ENCODE peak calls at places on chromosomes 12 and 14, in five cellular contexts. One of them, this sample, is unnamed.

GRCh38 chr14:21988413-21988812 is 314.8 kb upstream of the OR4E1 start:
- DNase-seq in CD4-positive, CD25-positive, alpha-beta regulatory T cell: no peak
- DNase-seq in upper lobe of left lung: no peak
- DNase-seq in IMR-90: no peak
- DNase-seq in pancreas: no peak
- DNase-seq in this sample: no peak

GRCh38 chr14:24270537-24271133 is 762 bp downstream of the RABGGTA start:
- DNase-seq in CD4-positive, CD25-positive, alpha-beta regulatory T cell: no peak
- DNase-seq in upper lobe of left lung: no peak
- DNase-seq in IMR-90: no peak
- DNase-seq in pancreas: no peak
- DNase-seq in this sample: no peak

GRCh38 chr12:3241621-3242020 is 164.4 kb downstream of the TSPAN9 start:
- DNase-seq in CD4-positive, CD25-positive, alpha-beta regulatory T cell: no peak
- DNase-seq in upper lobe of left lung: no peak
- DNase-seq in IMR-90: no peak
- DNase-seq in pancreas: no peak
- DNase-seq in this sample: no peak

GRCh38 chr12:76026643-76027063 is 4.9 kb downstream of the PHLDA1 start:
- DNase-seq in CD4-positive, CD25-positive, alpha-beta regulatory T cell: no peak
- DNase-seq in upper lobe of left lung: no peak
- DNase-seq in IMR-90: peak; percentile 67
- DNase-seq in pancreas: no peak
- DNase-seq in this sample: no peak

GRCh38 chr12:129753596-129753995 is 150.2 kb downstream of the TMEM132D start:
- DNase-seq in CD4-positive, CD25-positive, alpha-beta regulatory T cell: no peak
- DNase-seq in upper lobe of left lung: no peak
- DNase-seq in IMR-90: no peak
- DNase-seq in pancreas: no peak
- DNase-seq in this sample: no peak

GRCh38 chr14:99380991-99381687 is 99.5 kb downstream of the SETD3 start:
- DNase-seq in CD4-positive, CD25-positive, alpha-beta regulatory T cell: no peak
- DNase-seq in upper lobe of left lung: no peak
- DNase-seq in IMR-90: no peak
- DNase-seq in pancreas: no peak
- DNase-seq in this sample: no peak

GRCh38 chr12:128695697-128696096 is 128.1 kb downstream of the SLC15A4 start:
- DNase-seq in CD4-positive, CD25-positive, alpha-beta regulatory T cell: no peak
- DNase-seq in upper lobe of left lung: peak; percentile 77
- DNase-seq in IMR-90: no peak
- DNase-seq in pancreas: no peak
- DNase-seq in this sample: no peak

GRCh38 chr12:54583726-54584125 is 4.7 kb downstream of the PPP1R1A start:
- DNase-seq in CD4-positive, CD25-positive, alpha-beta regulatory T cell: no peak
- DNase-seq in upper lobe of left lung: no peak
- DNase-seq in IMR-90: no peak
- DNase-seq in pancreas: no peak
- DNase-seq in this sample: no peak

GRCh38 chr12:26318661-26319068 is 123.3 kb downstream of the SSPN start:
- DNase-seq in CD4-positive, CD25-positive, alpha-beta regulatory T cell: peak; percentile 23
- DNase-seq in upper lobe of left lung: no peak
- DNase-seq in IMR-90: peak; percentile 89
- DNase-seq in pancreas: no peak
- DNase-seq in this sample: no peak

GRCh38 chr12:53200458-53201169 is 6.4 kb downstream of the ITGB7 start:
- DNase-seq in CD4-positive, CD25-positive, alpha-beta regulatory T cell: peak; percentile 71
- DNase-seq in upper lobe of left lung: no peak
- DNase-seq in IMR-90: no peak
- DNase-seq in pancreas: no peak
- DNase-seq in this sample: no peak

GRCh38 chr14:53850714-53851296 is 105.8 kb downstream of the BMP4 start:
- DNase-seq in CD4-positive, CD25-positive, alpha-beta regulatory T cell: no peak
- DNase-seq in upper lobe of left lung: no peak
- DNase-seq in IMR-90: peak; percentile 39
- DNase-seq in pancreas: no peak
- DNase-seq in this sample: no peak

GRCh38 chr14:28375295-28375694 is 391.3 kb upstream of the FOXG1 start:
- DNase-seq in CD4-positive, CD25-positive, alpha-beta regulatory T cell: no peak
- DNase-seq in upper lobe of left lung: no peak
- DNase-seq in IMR-90: no peak
- DNase-seq in pancreas: no peak
- DNase-seq in this sample: no peak

GRCh38 chr12:65387396-65387795 is 108.9 kb downstream of the MSRB3 start:
- DNase-seq in CD4-positive, CD25-positive, alpha-beta regulatory T cell: no peak
- DNase-seq in upper lobe of left lung: no peak
- DNase-seq in IMR-90: peak; percentile 70
- DNase-seq in pancreas: no peak
- DNase-seq in this sample: no peak

GRCh38 chr14:34981743-34982420 is 910 bp upstream of the SRP54 start:
- DNase-seq in CD4-positive, CD25-positive, alpha-beta regulatory T cell: peak; percentile 67
- DNase-seq in upper lobe of left lung: no peak
- DNase-seq in IMR-90: peak; percentile 50
- DNase-seq in pancreas: peak; percentile 24
- DNase-seq in this sample: peak; percentile 51

GRCh38 chr14:77682158-77682553 is 25.7 kb downstream of the ALKBH1 start:
- DNase-seq in CD4-positive, CD25-positive, alpha-beta regulatory T cell: no peak
- DNase-seq in upper lobe of left lung: no peak
- DNase-seq in IMR-90: peak; percentile 65
- DNase-seq in pancreas: no peak
- DNase-seq in this sample: no peak

GRCh38 chr14:33567003-33567735 is 383.7 kb downstream of the EGLN3 start:
- DNase-seq in CD4-positive, CD25-positive, alpha-beta regulatory T cell: no peak
- DNase-seq in upper lobe of left lung: no peak
- DNase-seq in IMR-90: no peak
- DNase-seq in pancreas: no peak
- DNase-seq in this sample: no peak

GRCh38 chr14:69351911-69352310 is 46.2 kb downstream of the ERH start:
- DNase-seq in CD4-positive, CD25-positive, alpha-beta regulatory T cell: no peak
- DNase-seq in upper lobe of left lung: no peak
- DNase-seq in IMR-90: no peak
- DNase-seq in pancreas: no peak
- DNase-seq in this sample: no peak

GRCh38 chr14:30874999-30875787 is 834 bp downstream of the COCH start:
- DNase-seq in CD4-positive, CD25-positive, alpha-beta regulatory T cell: peak; percentile 13
- DNase-seq in upper lobe of left lung: peak; percentile 87
- DNase-seq in IMR-90: no peak
- DNase-seq in pancreas: peak; percentile 20
- DNase-seq in this sample: no peak

GRCh38 chr14:61395115-61395725 is 73.8 kb downstream of the PRKCH start:
- DNase-seq in CD4-positive, CD25-positive, alpha-beta regulatory T cell: no peak
- DNase-seq in upper lobe of left lung: no peak
- DNase-seq in IMR-90: no peak
- DNase-seq in pancreas: no peak
- DNase-seq in this sample: no peak

GRCh38 chr12:15558915-15559528 is 230.2 kb downstream of the EPS8 start:
- DNase-seq in CD4-positive, CD25-positive, alpha-beta regulatory T cell: peak; percentile 34
- DNase-seq in upper lobe of left lung: no peak
- DNase-seq in IMR-90: peak; percentile 87
- DNase-seq in pancreas: no peak
- DNase-seq in this sample: no peak

GRCh38 chr14:52862652-52863338 is 71.4 kb upstream of the GNPNAT1 start:
- DNase-seq in CD4-positive, CD25-positive, alpha-beta regulatory T cell: no peak
- DNase-seq in upper lobe of left lung: no peak
- DNase-seq in IMR-90: peak; percentile 88
- DNase-seq in pancreas: no peak
- DNase-seq in this sample: no peak

GRCh38 chr12:121996050-121996944 is 25.4 kb upstream of the BCL7A start:
- DNase-seq in CD4-positive, CD25-positive, alpha-beta regulatory T cell: no peak
- DNase-seq in upper lobe of left lung: no peak
- DNase-seq in IMR-90: peak; percentile 39
- DNase-seq in pancreas: no peak
- DNase-seq in this sample: no peak

GRCh38 chr14:95514131-95515079 is 2.0 kb downstream of the SYNE3 start:
- DNase-seq in CD4-positive, CD25-positive, alpha-beta regulatory T cell: no peak
- DNase-seq in upper lobe of left lung: peak; percentile 60
- DNase-seq in IMR-90: no peak
- DNase-seq in pancreas: no peak
- DNase-seq in this sample: no peak

GRCh38 chr12:49428652-49429549 is 61.6 kb downstream of the SPATS2 start:
- DNase-seq in CD4-positive, CD25-positive, alpha-beta regulatory T cell: no peak
- DNase-seq in upper lobe of left lung: no peak
- DNase-seq in IMR-90: peak; percentile 86
- DNase-seq in pancreas: no peak
- DNase-seq in this sample: no peak

GRCh38 chr14:63564318-63564717 is 21.1 kb upstream of the PPP2R5E start:
- DNase-seq in CD4-positive, CD25-positive, alpha-beta regulatory T cell: no peak
- DNase-seq in upper lobe of left lung: no peak
- DNase-seq in IMR-90: no peak
- DNase-seq in pancreas: no peak
- DNase-seq in this sample: no peak

GRCh38 chr12:52213541-52214420 is 19.3 kb upstream of the KRT7 start:
- DNase-seq in CD4-positive, CD25-positive, alpha-beta regulatory T cell: peak; percentile 52
- DNase-seq in upper lobe of left lung: peak; percentile 87
- DNase-seq in IMR-90: peak; percentile 78
- DNase-seq in pancreas: peak; percentile 93
- DNase-seq in this sample: peak; percentile 50

DNA sequence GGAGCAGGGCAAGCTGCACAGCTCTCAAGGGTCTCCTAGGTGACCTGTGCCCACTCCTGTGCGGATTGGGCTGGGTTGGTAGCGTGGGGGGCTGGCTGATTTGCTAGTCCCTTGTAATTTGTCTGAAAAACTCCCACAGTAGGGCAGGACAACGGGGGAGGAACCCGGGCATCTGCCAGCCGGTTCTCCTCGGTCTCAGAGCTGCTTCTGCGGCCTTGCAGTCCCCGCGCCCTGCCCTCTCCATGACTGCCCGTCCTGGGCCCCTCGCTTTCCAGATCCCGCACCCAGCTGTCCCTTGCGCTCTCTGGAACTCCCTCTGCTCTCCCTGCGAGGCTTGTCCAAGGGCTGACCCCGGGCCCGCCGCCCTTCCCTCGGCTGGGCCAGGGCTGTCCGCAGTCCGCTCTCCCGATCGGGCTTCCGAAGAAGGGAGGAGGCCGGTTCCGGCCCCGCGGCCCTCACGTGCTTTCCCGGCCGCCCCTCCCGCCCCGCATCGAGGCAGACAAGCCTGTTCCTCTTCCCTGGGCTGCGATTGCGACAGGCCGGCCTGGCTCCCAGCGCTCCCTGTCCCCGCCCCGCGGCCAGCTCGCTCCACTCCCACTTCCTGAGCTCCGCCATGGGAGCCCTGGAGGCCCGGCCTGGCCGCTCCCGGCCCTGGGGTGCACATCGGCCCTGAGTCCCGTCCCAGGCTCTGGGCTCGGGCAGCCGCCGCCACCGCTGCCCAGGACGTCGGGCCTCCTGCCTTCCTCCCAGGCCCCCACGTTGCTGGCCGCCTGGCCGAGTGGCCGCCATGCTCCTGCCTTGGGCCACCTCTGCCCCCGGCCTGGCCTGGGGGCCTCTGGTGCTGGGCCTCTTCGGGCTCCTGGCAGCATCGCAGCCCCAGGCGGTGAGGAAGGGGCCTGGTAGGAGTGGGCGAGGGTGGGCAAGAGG is at the start of gene LTBR:
- DNase-seq in CD4-positive, CD25-positive, alpha-beta regulatory T cell: no peak
- DNase-seq in upper lobe of left lung: peak; percentile 99
- DNase-seq in IMR-90: peak; percentile 90
- DNase-seq in pancreas: peak; percentile 95
- DNase-seq in this sample: no peak
- H3K4me1 ChIP-seq in CD4-positive, CD25-positive, alpha-beta regulatory T cell: peaks cover 9% of the 10 kb centered on the region
- H3K4me1 ChIP-seq in upper lobe of left lung: peaks cover 57% of the 10 kb centered on the region
- H3K4me1 ChIP-seq in IMR-90: peaks cover 20% of the 10 kb centered on the region
- H3K4me1 ChIP-seq in pancreas: peaks cover 18% of the 10 kb centered on the region
- H3K4me1 ChIP-seq in this sample: no peaks in the 10 kb centered on the region

GRCh38 chr12:133226690-133227089 is 9.0 kb downstream of the ANHX start:
- DNase-seq in CD4-positive, CD25-positive, alpha-beta regulatory T cell: no peak
- DNase-seq in upper lobe of left lung: no peak
- DNase-seq in IMR-90: no peak
- DNase-seq in pancreas: no peak
- DNase-seq in this sample: no peak
- H3K27ac ChIP-seq in CD4-positive, CD25-positive, alpha-beta regulatory T cell: no peak overlapping the region
- H3K27ac ChIP-seq in upper lobe of left lung: no peak overlapping the region
- H3K27ac ChIP-seq in IMR-90: no peak overlapping the region
- H3K27ac ChIP-seq in pancreas: no peak overlapping the region
- H3K27ac ChIP-seq in this sample: no peak overlapping the region

GRCh38 chr12:94266796-94267529 is 118.6 kb downstream of the PLXNC1 start:
- DNase-seq in CD4-positive, CD25-positive, alpha-beta regulatory T cell: no peak
- DNase-seq in upper lobe of left lung: no peak
- DNase-seq in IMR-90: peak; percentile 61
- DNase-seq in pancreas: no peak
- DNase-seq in this sample: no peak

GRCh38 chr12:94267530-94267877 is 119.1 kb downstream of the PLXNC1 start:
- DNase-seq in CD4-positive, CD25-positive, alpha-beta regulatory T cell: no peak
- DNase-seq in upper lobe of left lung: no peak
- DNase-seq in IMR-90: no peak
- DNase-seq in pancreas: no peak
- DNase-seq in this sample: no peak

GRCh38 chr12:94266390-94266789 is 118.0 kb downstream of the PLXNC1 start:
- DNase-seq in CD4-positive, CD25-positive, alpha-beta regulatory T cell: no peak
- DNase-seq in upper lobe of left lung: no peak
- DNase-seq in IMR-90: no peak
- DNase-seq in pancreas: no peak
- DNase-seq in this sample: no peak

GRCh38 chr12:94265521-94265920 is 117.1 kb downstream of the PLXNC1 start:
- DNase-seq in CD4-positive, CD25-positive, alpha-beta regulatory T cell: no peak
- DNase-seq in upper lobe of left lung: no peak
- DNase-seq in IMR-90: no peak
- DNase-seq in pancreas: no peak
- DNase-seq in this sample: no peak

GRCh38 chr12:94265966-94266365 is 117.6 kb downstream of the PLXNC1 start:
- DNase-seq in CD4-positive, CD25-positive, alpha-beta regulatory T cell: no peak
- DNase-seq in upper lobe of left lung: no peak
- DNase-seq in IMR-90: no peak
- DNase-seq in pancreas: no peak
- DNase-seq in this sample: no peak
- H3K4me1 ChIP-seq in CD4-positive, CD25-positive, alpha-beta regulatory T cell: peaks cover 20% of the 10 kb centered on the region
- H3K4me1 ChIP-seq in upper lobe of left lung: peaks cover 52% of the 10 kb centered on the region
- H3K4me1 ChIP-seq in IMR-90: peaks cover 12% of the 10 kb centered on the region
- H3K4me1 ChIP-seq in pancreas: no peaks in the 10 kb centered on the region
- H3K4me1 ChIP-seq in this sample: peaks cover 24% of the 10 kb centered on the region

GRCh38 chr12:92473564-92473963 is 229.2 kb upstream of the PLEKHG7 start:
- DNase-seq in CD4-positive, CD25-positive, alpha-beta regulatory T cell: no peak
- DNase-seq in upper lobe of left lung: no peak
- DNase-seq in IMR-90: no peak
- DNase-seq in pancreas: no peak
- DNase-seq in this sample: no peak
- H3K27ac ChIP-seq in CD4-positive, CD25-positive, alpha-beta regulatory T cell: no peak overlapping the region
- H3K27ac ChIP-seq in upper lobe of left lung: no peak overlapping the region
- H3K27ac ChIP-seq in IMR-90: no peak overlapping the region
- H3K27ac ChIP-seq in pancreas: no peak overlapping the region
- H3K27ac ChIP-seq in this sample: no peak overlapping the region